ENCODE peak calls at places on chromosome 5, in seven cellular contexts. A is mesothelial cell of epicardium, F is foreskin fibroblast, S is GM10248, N is upper lobe of right lung, B is foreskin keratinocyte, W is AG04450. I is an unnamed sample.

GRCh38 chr5:112065818-112066217 is 308.8 kb upstream of the NREP start:
- DNase-seq in W (no peak), A (no peak), N (no peak), B (no peak), F (no peak), S (no peak), I (no peak)

GRCh38 chr5:84168841-84169240 is 215.8 kb downstream of the EDIL3 start:
- DNase-seq in N (no peak), S (no peak), F (no peak), W (no peak), B (no peak), A (no peak), I (peak; percentile 9)

GRCh38 chr5:88140396-88140862 is 128.2 kb downstream of the TMEM161B start:
- DNase-seq in A (no peak), F (no peak), N (peak; percentile 83), B (no peak), S (no peak), W (no peak), I (no peak)

GRCh38 chr5:35345222-35345621 is 114.9 kb upstream of the PRLR start:
- DNase-seq in A (no peak), S (no peak), F (no peak), N (no peak), B (no peak), W (no peak), I (no peak)

GRCh38 chr5:74934949-74935751 is 69.0 kb upstream of the FAM169A start:
- DNase-seq in W (no peak), S (no peak), A (no peak), N (no peak), B (no peak), F (peak; percentile 89), I (peak; percentile 25)

GRCh38 chr5:128532127-128532526 is 5.9 kb downstream of the FBN2 start:
- DNase-seq in B (no peak), N (no peak), S (no peak), F (no peak), W (no peak), A (no peak), I (no peak)

GRCh38 chr5:174453690-174454089 is 270.7 kb upstream of the MSX2 start:
- DNase-seq in B (no peak), S (no peak), N (no peak), F (no peak), W (no peak), A (no peak), I (no peak)

GRCh38 chr5:72392326-72392733 is 72.2 kb downstream of the PTCD2 start:
- DNase-seq in A (no peak), B (peak; percentile 73), S (no peak), F (peak; percentile 65), N (no peak), W (no peak), I (peak; percentile 85)

GRCh38 chr5:54764691-54765090 is 220.7 kb downstream of the ESM1 start:
- DNase-seq in F (peak; percentile 72), S (no peak), A (no peak), N (no peak), W (no peak), B (no peak), I (no peak)

GRCh38 chr5:80793354-80793753 is 138.6 kb upstream of the DHFR start:
- DNase-seq in F (no peak), A (no peak), W (no peak), B (peak; percentile 81), S (no peak), N (no peak), I (no peak)

GRCh38 chr5:113340537-113340936 is 94.3 kb downstream of the TSSK1B start:
- DNase-seq in S (no peak), B (no peak), W (no peak), N (no peak), A (no peak), F (no peak), I (no peak)

GRCh38 chr5:14676320-14676719 is 11.8 kb downstream of the OTULIN start:
- DNase-seq in B (peak; percentile 88), F (peak; percentile 47), W (no peak), N (no peak), A (no peak), S (no peak), I (no peak)

DNA sequence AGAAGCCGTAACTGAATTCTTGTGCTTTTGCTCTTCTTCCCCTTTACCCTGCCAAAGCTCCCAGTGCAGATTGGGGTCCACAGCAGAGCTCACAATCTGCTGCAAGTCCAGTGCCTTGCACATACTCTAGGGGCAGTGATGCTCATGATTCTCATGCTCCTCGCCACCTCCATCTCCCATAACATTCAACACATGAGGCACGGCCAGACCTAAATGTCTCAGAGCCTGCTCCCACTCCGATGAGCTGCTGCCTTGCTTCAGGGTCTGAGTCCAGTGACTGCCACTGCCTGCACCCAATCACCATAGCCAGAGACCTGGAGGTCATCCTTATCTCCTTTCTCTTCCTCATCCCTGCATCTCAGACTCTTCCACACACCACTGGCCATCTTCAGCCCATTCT is 10.5 kb downstream of the CSF1R start:
- DNase-seq in A (peak; percentile 34), S (no peak), W (no peak), F (peak; percentile 21), N (no peak), B (no peak), I (no peak)
- TF ChIP-seq CTCF in A (no peak), S (no peak), W (peak; percentile 23), F (no peak), N (no peak), B (no peak), I (peak; percentile 13)

GRCh38 chr5:65171645-65172044 is 310.1 kb downstream of the ADAMTS6 start:
- DNase-seq in B (no peak), A (no peak), F (no peak), W (no peak), N (no peak), S (no peak), I (no peak)
- TF ChIP-seq CTCF in B (no peak), A (no peak), F (no peak), W (no peak), N (no peak), S (no peak), I (no peak)

GRCh38 chr5:138565100-138565821 is 9.9 kb downstream of the HSPA9 start:
- DNase-seq in F (no peak), B (no peak), W (no peak), S (no peak), A (no peak), N (no peak), I (no peak)

GRCh38 chr5:138569759-138570158 is 5.4 kb downstream of the HSPA9 start:
- DNase-seq in W (no peak), S (no peak), B (no peak), N (no peak), A (no peak), F (peak; percentile 23), I (no peak)

GRCh38 chr5:138566792-138567191 is 8.4 kb downstream of the HSPA9 start:
- DNase-seq in N (no peak), S (no peak), A (no peak), W (no peak), B (no peak), F (no peak), I (no peak)

GRCh38 chr5:138570871-138571270 is 4.3 kb downstream of the HSPA9 start:
- DNase-seq in N (no peak), A (no peak), B (no peak), F (no peak), W (no peak), S (no peak), I (no peak)

GRCh38 chr5:138568061-138568824 is 7.0 kb downstream of the HSPA9 start:
- DNase-seq in B (no peak), W (no peak), A (no peak), S (no peak), N (no peak), F (peak; percentile 18), I (no peak)
- TF ChIP-seq CTCF in B (peak; percentile 28), W (peak; percentile 13), A (no peak), S (no peak), N (no peak), F (no peak), I (no peak)

GRCh38 chr5:136364307-136364706 is 1.0 kb downstream of the TRPC7 start:
- DNase-seq in S (no peak), B (no peak), N (no peak), F (peak; percentile 18), W (no peak), A (no peak), I (no peak)
- TF ChIP-seq CTCF in S (no peak), B (peak; percentile 50), N (no peak), F (peak; percentile 28), W (peak; percentile 22), A (peak; percentile 48), I (peak; percentile 33)

GRCh38 chr5:32753765-32754164 is 42.6 kb downstream of the NPR3 start:
- DNase-seq in B (no peak), N (no peak), S (no peak), F (peak; percentile 52), A (no peak), W (no peak), I (no peak)
- TF ChIP-seq CTCF in B (no peak), N (no peak), S (no peak), F (peak; percentile 4), A (no peak), W (no peak), I (no peak)

DNA sequence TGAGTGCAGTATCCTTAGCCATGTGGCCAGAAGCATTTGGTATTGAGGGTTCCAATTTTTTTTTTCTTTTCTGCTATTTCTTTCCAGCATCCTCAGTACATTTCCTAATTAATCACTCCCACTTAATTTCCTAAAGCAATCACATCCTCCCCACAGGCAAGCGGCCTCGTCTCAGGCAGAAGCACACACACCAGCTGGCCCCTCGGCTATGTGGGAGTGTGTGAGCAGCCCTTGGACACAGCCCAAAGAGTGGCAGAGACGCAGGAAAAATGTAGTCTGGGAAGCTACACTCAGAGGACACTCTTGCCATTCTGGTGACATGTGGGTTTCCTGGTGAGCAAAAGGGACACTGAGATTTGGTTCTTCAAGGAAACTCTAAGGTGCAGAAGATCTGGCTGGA is 20.7 kb downstream of the SLIT3 start:
- DNase-seq in A (no peak), F (no peak), B (no peak), S (no peak), N (no peak), W (no peak), I (no peak)
- TF ChIP-seq CTCF in A (no peak), F (no peak), B (no peak), S (no peak), N (no peak), W (no peak), I (no peak)

GRCh38 chr5:110045153-110045552 is 355.4 kb downstream of the MAN2A1 start:
- DNase-seq in N (no peak), S (no peak), A (no peak), W (no peak), F (peak; percentile 20), B (no peak), I (no peak)
- TF ChIP-seq CTCF in N (peak; percentile 16), S (no peak), A (no peak), W (no peak), F (peak; percentile 11), B (peak; percentile 62), I (no peak)

GRCh38 chr5:173396311-173396993 is 68.2 kb upstream of the STC2 start:
- DNase-seq in S (no peak), A (no peak), B (no peak), W (no peak), N (no peak), F (peak; percentile 37), I (no peak)
- TF ChIP-seq CTCF in S (no peak), A (peak; percentile 27), B (peak; percentile 35), W (peak; percentile 37), N (no peak), F (no peak), I (peak; percentile 32)

I was measured in retinal pigment epithelial cell.